ENCODE peak calls at places on chromosomes 16 and 17, in nine cellular contexts. Q is activated naive CD4-positive, alpha-beta T cell treated with anti-CD3 and anti-CD28 coated beads for 36 hours; R is dermis microvascular lymphatic vessel endothelial cell; B is left kidney; I is stimulated activated CD8-positive, alpha-beta memory T cell treated with anti-CD3 and anti-CD28 coated beads, Interleukin-12 subunit alpha, Interleukin-12 subunit beta, amount 100 ng/mL, for 1 hour; D is endothelial cell of umbilical vein; N is H9; W is neural crest cell; M is T-helper 1 cell. L is an unnamed sample.

GRCh38 chr17:39063681-39064069 is 87.8 kb downstream of the PLXDC1 start:
- DNase-seq in Q (no peak), R (no peak), B (no peak), I (no peak), D (no peak), N (no peak), W (no peak), M (no peak), L (no peak)

GRCh38 chr16:77113835-77114234 is 77.2 kb upstream of the MON1B start:
- DNase-seq in Q (peak), R (peak), B (peak), I (no peak), D (peak), N (no peak), W (no peak), M (no peak), L (no peak)

GRCh38 chr17:45019177-45019711 is 32.2 kb downstream of the DCAKD start:
- DNase-seq in Q (peak), R (peak), B (peak), I (peak), D (peak), N (no peak), W (peak), M (no peak), L (peak)

GRCh38 chr17:14760719-14761425 is 460.0 kb downstream of the HS3ST3B1 start:
- DNase-seq in Q (no peak), R (no peak), B (peak), I (no peak), D (no peak), N (no peak), W (no peak), M (no peak), L (no peak)

GRCh38 chr17:31329221-31329620 is 7.8 kb upstream of the EVI2A start:
- DNase-seq in Q (no peak), R (no peak), B (no peak), I (no peak), D (no peak), N (no peak), W (no peak), M (no peak), L (no peak)

GRCh38 chr17:17919169-17920107 is 52.8 kb downstream of the TOM1L2 start:
- DNase-seq in Q (peak), R (peak), B (peak), I (peak), D (peak), N (peak), W (peak), M (peak), L (peak)

GRCh38 chr17:75856062-75856681 is 1.0 kb upstream of the WBP2 start:
- DNase-seq in Q (no peak), R (peak), B (no peak), I (no peak), D (peak), N (no peak), W (peak), M (no peak), L (peak)

GRCh38 chr16:51624083-51624775 is 473.2 kb upstream of the SALL1 start:
- DNase-seq in Q (no peak), R (no peak), B (no peak), I (no peak), D (no peak), N (no peak), W (no peak), M (no peak), L (no peak)

GRCh38 chr16:55470533-55471371 is 8.2 kb upstream of the MMP2 start:
- DNase-seq in Q (no peak), R (no peak), B (no peak), I (no peak), D (no peak), N (peak), W (no peak), M (no peak), L (no peak)

GRCh38 chr16:28125592-28125991 is 62.1 kb upstream of the GSG1L start:
- DNase-seq in Q (no peak), R (no peak), B (no peak), I (no peak), D (no peak), N (no peak), W (no peak), M (no peak), L (no peak)

GRCh38 chr17:29376667-29377268 is 13.4 kb upstream of the TAOK1 start:
- DNase-seq in Q (no peak), R (peak), B (peak), I (no peak), D (no peak), N (peak), W (no peak), M (no peak), L (peak)

GRCh38 chr17:28468781-28469180 is 4.7 kb upstream of the SLC13A2 start:
- DNase-seq in Q (no peak), R (no peak), B (no peak), I (no peak), D (no peak), N (no peak), W (no peak), M (no peak), L (no peak)

GRCh38 chr17:78607061-78607460 is 29.9 kb upstream of the DNAH17 start:
- DNase-seq in Q (no peak), R (no peak), B (no peak), I (no peak), D (no peak), N (no peak), W (no peak), M (no peak), L (no peak)

GRCh38 chr17:42436401-42436800 is 13.3 kb upstream of the CAVIN1 start:
- DNase-seq in Q (no peak), R (peak), B (no peak), I (no peak), D (peak), N (no peak), W (no peak), M (no peak), L (peak)

GRCh38 chr16:58678716-58679115 is 5.9 kb downstream of the SLC38A7 start:
- DNase-seq in Q (peak), R (peak), B (no peak), I (no peak), D (no peak), N (no peak), W (no peak), M (no peak), L (peak)

GRCh38 chr17:673200-673681 is 41.4 kb downstream of the VPS53 start:
- DNase-seq in Q (no peak), R (no peak), B (peak), I (no peak), D (no peak), N (peak), W (peak), M (no peak), L (no peak)

GRCh38 chr17:77609553-77610517 is 348.7 kb upstream of the TNRC6C start:
- DNase-seq in Q (peak), R (peak), B (peak), I (peak), D (no peak), N (peak), W (no peak), M (peak), L (no peak)

GRCh38 chr16:78436023-78436422 is 336.6 kb downstream of the WWOX start:
- DNase-seq in Q (no peak), R (no peak), B (no peak), I (no peak), D (no peak), N (no peak), W (no peak), M (no peak), L (no peak)

GRCh38 chr17:27428781-27429505 is 27.3 kb upstream of the KSR1 start:
- DNase-seq in Q (no peak), R (no peak), B (no peak), I (no peak), D (no peak), N (no peak), W (no peak), M (no peak), L (no peak)

GRCh38 chr17:40070644-40070894 is 7.8 kb downstream of the THRA start:
- DNase-seq in Q (no peak), R (no peak), B (no peak), I (no peak), D (no peak), N (no peak), W (no peak), M (no peak), L (no peak)

L was measured in RKO.